ENCODE peak calls at places on chromosomes 16 and 17, in eight cellular contexts. C is mammary epithelial cell; O is uterus; A is fibroblast of lung; I is IMR-90; V is CD4-positive, alpha-beta T cell; S is tibial nerve; P is PC-3. U is an unnamed sample.

GRCh38 chr17:29619251-29619650 is 3.5 kb downstream of the CORO6 start:
- DNase-seq in C (no peak), O (no peak), A (peak; percentile 59), I (peak; percentile 36), V (no peak), S (no peak), P (no peak), U (peak; percentile 33)

GRCh38 chr17:4492762-4493561 is 5.7 kb upstream of the SPNS2 start:
- DNase-seq in C (peak; percentile 32), O (no peak), A (peak; percentile 43), I (peak; percentile 28), V (peak; percentile 12), S (peak; percentile 42), P (peak; percentile 81), U (peak; percentile 90)

GRCh38 chr16:19304670-19305240 is 19.2 kb downstream of the CLEC19A start:
- DNase-seq in C (peak; percentile 17), O (no peak), A (no peak), I (no peak), V (no peak), S (no peak), P (peak; percentile 21), U (peak; percentile 41)

GRCh38 chr17:62671553-62671952 is 44.1 kb downstream of the MRC2 start:
- DNase-seq in C (peak; percentile 97), O (no peak), A (no peak), I (no peak), V (no peak), S (no peak), P (no peak), U (peak; percentile 85)

GRCh38 chr16:28149016-28149888 is 62.5 kb downstream of the XPO6 start:
- DNase-seq in C (no peak), O (no peak), A (no peak), I (peak; percentile 22), V (peak; percentile 35), S (no peak), P (no peak), U (peak; percentile 49)

GRCh38 chr16:86527366-86527765 is 17.0 kb downstream of the FOXF1 start:
- DNase-seq in C (no peak), O (no peak), A (no peak), I (no peak), V (no peak), S (no peak), P (no peak), U (no peak)

GRCh38 chr16:9610727-9611126 is 519.3 kb downstream of the HAPSTR1 start:
- DNase-seq in C (no peak), O (no peak), A (no peak), I (no peak), V (no peak), S (no peak), P (no peak), U (no peak)

GRCh38 chr16:86044241-86044671 is 145.3 kb downstream of the IRF8 start:
- DNase-seq in C (no peak), O (no peak), A (peak; percentile 64), I (peak; percentile 64), V (peak; percentile 8), S (no peak), P (peak; percentile 6), U (no peak)

GRCh38 chr17:28895794-28896447 is 1.6 kb downstream of the FLOT2 start:
- DNase-seq in C (no peak), O (no peak), A (no peak), I (no peak), V (no peak), S (no peak), P (no peak), U (no peak)

GRCh38 chr17:1865252-1866037 is 35.6 kb downstream of the RPA1 start:
- DNase-seq in C (peak; percentile 35), O (no peak), A (peak; percentile 49), I (peak; percentile 12), V (peak; percentile 29), S (peak; percentile 54), P (peak; percentile 64), U (peak; percentile 34)

GRCh38 chr16:79047337-79047736 is 553.2 kb downstream of the MAF start:
- DNase-seq in C (no peak), O (no peak), A (no peak), I (no peak), V (no peak), S (no peak), P (peak; percentile 18), U (peak; percentile 39)

GRCh38 chr17:69735285-69735684 is 320.8 kb downstream of the MAP2K6 start:
- DNase-seq in C (no peak), O (no peak), A (no peak), I (no peak), V (no peak), S (no peak), P (no peak), U (no peak)

GRCh38 chr17:2253768-2254406 is 49.7 kb downstream of the SMG6 start:
- DNase-seq in C (no peak), O (no peak), A (no peak), I (no peak), V (no peak), S (no peak), P (no peak), U (no peak)

GRCh38 chr17:76251478-76252039 is 11.3 kb upstream of the RNF157 start:
- DNase-seq in C (no peak), O (no peak), A (no peak), I (no peak), V (no peak), S (no peak), P (peak; percentile 68), U (no peak)

GRCh38 chr17:50909765-50910661 is 43.9 kb upstream of the TOB1 start:
- DNase-seq in C (no peak), O (no peak), A (no peak), I (no peak), V (peak; percentile 72), S (no peak), P (no peak), U (no peak)

GRCh38 chr16:27113341-27113841 is 46.7 kb downstream of the C16orf82 start:
- DNase-seq in C (no peak), O (no peak), A (no peak), I (no peak), V (no peak), S (no peak), P (no peak), U (no peak)

GRCh38 chr16:81730090-81731051 is 48.7 kb upstream of the PLCG2 start:
- DNase-seq in C (peak; percentile 53), O (peak; percentile 87), A (peak; percentile 80), I (peak; percentile 72), V (peak; percentile 50), S (peak; percentile 73), P (peak; percentile 44), U (peak; percentile 44)
- TF ChIP-seq CTCF in C (peak; percentile 54), O (no peak), A (peak; percentile 28), I (peak; percentile 36), V (peak; percentile 70), S (peak; percentile 60), P (peak; percentile 64), U (peak; percentile 82)

DNA sequence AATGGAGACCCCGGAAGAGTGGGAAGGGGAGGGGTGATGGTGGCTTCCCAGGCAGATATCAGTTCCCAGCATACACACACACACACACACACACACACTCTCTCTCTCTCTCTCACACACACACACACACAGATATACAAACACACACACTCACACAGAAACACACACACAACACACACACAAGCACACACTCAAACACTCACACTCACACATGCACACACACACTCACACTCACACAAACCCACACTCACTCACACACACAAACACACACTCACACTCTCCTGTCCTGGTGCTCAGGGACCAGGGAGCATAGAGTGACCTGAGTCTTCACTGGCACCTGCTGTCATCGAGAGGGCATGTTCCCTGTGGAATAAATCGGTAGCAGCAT is 5.6 kb downstream of the CA4 start:
- DNase-seq in C (no peak), O (no peak), A (no peak), I (no peak), V (no peak), S (no peak), P (no peak), U (no peak)
- H3K27me3 ChIP-seq in C (peaks cover 12% of the 10 kb centered on the region), O (peaks cover 9% of the 10 kb centered on the region), A (peaks cover 30% of the 10 kb centered on the region), I (peaks cover 57% of the 10 kb centered on the region), V (peaks cover 26% of the 10 kb centered on the region), S (no peaks in the 10 kb centered on the region), P (peaks cover 14% of the 10 kb centered on the region), U (peaks cover 24% of the 10 kb centered on the region)

GRCh38 chr17:13029340-13029739 is 11.5 kb upstream of the ELAC2 start:
- DNase-seq in C (no peak), O (no peak), A (no peak), I (no peak), V (no peak), S (no peak), P (no peak), U (no peak)

GRCh38 chr17:13036776-13037175 is 18.9 kb upstream of the ELAC2 start:
- DNase-seq in C (no peak), O (no peak), A (no peak), I (peak; percentile 11), V (no peak), S (no peak), P (no peak), U (peak; percentile 25)

GRCh38 chr17:13030459-13031305 is 12.9 kb upstream of the ELAC2 start:
- DNase-seq in C (peak; percentile 34), O (peak; percentile 20), A (peak; percentile 72), I (peak; percentile 50), V (peak; percentile 15), S (peak; percentile 77), P (peak; percentile 87), U (peak; percentile 31)

GRCh38 chr17:13027246-13027645 is 9.4 kb upstream of the ELAC2 start:
- DNase-seq in C (no peak), O (no peak), A (no peak), I (peak; percentile 29), V (no peak), S (no peak), P (no peak), U (no peak)

DNA sequence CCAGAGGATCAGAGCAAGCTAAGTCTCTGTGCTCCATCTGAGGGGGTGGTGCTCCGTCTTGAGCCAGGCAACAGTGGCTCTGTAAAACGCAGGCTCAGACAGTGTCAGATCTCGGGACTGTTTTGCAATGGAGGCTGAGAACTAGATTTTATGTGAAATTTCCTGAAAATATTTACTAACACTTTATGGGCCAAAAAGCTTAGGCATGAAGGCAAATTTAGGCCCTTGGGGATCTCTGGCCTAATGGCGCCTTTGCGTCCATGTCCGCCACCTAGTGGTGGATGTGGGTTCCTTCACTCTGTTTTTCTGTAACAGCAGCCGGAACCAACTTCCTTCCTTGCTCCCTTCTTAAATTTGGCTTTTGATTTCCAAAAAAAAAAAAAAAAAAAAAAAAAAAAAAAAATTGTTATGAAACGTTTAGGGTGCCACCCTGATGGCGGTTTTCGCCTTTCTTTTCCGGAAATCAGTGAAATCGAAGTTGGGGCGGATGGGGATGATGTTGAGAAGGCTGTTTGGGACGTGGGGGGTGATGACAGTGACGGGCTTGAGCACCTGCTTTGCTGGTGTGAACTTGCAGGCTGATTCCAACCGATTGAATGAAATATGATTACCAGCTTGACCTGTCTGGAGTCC is 14.0 kb upstream of the ELAC2 start:
- DNase-seq in C (peak; percentile 14), O (peak; percentile 46), A (peak; percentile 59), I (peak; percentile 47), V (peak; percentile 19), S (peak; percentile 45), P (peak; percentile 70), U (peak; percentile 37)
- TF ChIP-seq CTCF in C (peak; percentile 89), O (peak; percentile 38), A (peak; percentile 85), I (peak; percentile 68), V (peak; percentile 81), S (peak; percentile 70), P (peak; percentile 94), U (peak; percentile 87)

DNA sequence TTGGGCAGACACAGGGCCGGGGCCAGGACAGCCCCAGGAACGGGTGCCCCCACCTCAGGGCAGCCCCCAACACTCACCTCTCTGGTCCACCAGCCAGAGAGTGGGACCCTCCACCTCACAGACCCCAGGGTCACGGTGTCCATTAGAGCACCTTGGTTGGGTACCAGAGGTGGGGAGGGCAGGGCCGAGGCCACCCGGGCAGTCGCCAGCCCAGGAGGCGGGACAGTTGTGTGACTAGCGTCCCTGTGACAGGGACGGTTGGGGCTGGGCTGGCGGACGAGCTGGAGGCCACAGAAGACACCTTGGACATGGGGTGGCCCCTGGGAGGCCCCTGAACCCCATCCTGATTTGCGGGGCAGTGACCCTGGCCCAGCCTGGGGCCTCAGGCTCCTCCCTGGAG is 11.7 kb upstream of the C1QTNF8 start:
- DNase-seq in C (no peak), O (no peak), A (no peak), I (no peak), V (no peak), S (no peak), P (no peak), U (no peak)
- H3K27me3 ChIP-seq in C (peaks cover 34% of the 10 kb centered on the region), O (peaks cover 7% of the 10 kb centered on the region), A (peaks cover 5% of the 10 kb centered on the region), I (peaks cover 60% of the 10 kb centered on the region), V (peaks cover 36% of the 10 kb centered on the region), S (no peaks in the 10 kb centered on the region), P (peaks cover 37% of the 10 kb centered on the region), U (no peaks in the 10 kb centered on the region)